ENCODE peak calls at places on chromosomes 7 and 10, in ten cellular contexts. N is RWPE2; F is natural killer cell treated with Interleukin-12 subunit alpha and Interleukin-12 subunit beta and Interleukin-15 and Interleukin-18, amount 100 ng/mL, for 72 hours; C is activated CD8-positive, alpha-beta memory T cell treated with anti-CD3 and anti-CD28 coated beads, Interleukin-2, amount 10 ng/mL, durations not matched to agents 7 days and 5 days; Q is activated T-cell treated with anti-CD3 and anti-CD28 coated beads, Interleukin-2, amount 50 U/mL, for 4 hours; O is GM23338; A is stimulated activated naive CD8-positive, alpha-beta T cell treated with anti-CD3 and anti-CD28 coated beads, Interleukin-15, amount 100 ng/mL, for 72 hours; S is left colon; H is right cardiac atrium; R is thoracic aorta. I is an unnamed sample.

GRCh38 chr7:47786557-47787248 is 161.6 kb downstream of the PKD1L1 start:
- ATAC-seq in N (peak; percentile 92), F (peak; percentile 24), C (no peak), Q (no peak), O (peak; percentile 84), A (no peak), S (no peak), H (peak; percentile 82), R (peak; percentile 87), I (peak; percentile 90)

GRCh38 chr7:2689951-2690705 is 2.1 kb downstream of the AMZ1 start:
- ATAC-seq in N (no peak), F (peak; percentile 59), C (no peak), Q (no peak), O (no peak), A (no peak), S (peak; percentile 48), H (no peak), R (no peak), I (no peak)

GRCh38 chr7:117076426-117076943 is 123.2 kb downstream of the ST7 start:
- ATAC-seq in N (no peak), F (no peak), C (no peak), Q (no peak), O (no peak), A (no peak), S (no peak), H (peak; percentile 72), R (no peak), I (no peak)

GRCh38 chr7:102417105-102417504 is 16.3 kb upstream of the ORAI2 start:
- ATAC-seq in N (no peak), F (no peak), C (no peak), Q (peak; percentile 39), O (no peak), A (peak; percentile 55), S (no peak), H (no peak), R (no peak), I (no peak)

GRCh38 chr7:83684928-83685327 is 36.0 kb upstream of the SEMA3E start:
- ATAC-seq in N (peak; percentile 64), F (no peak), C (no peak), Q (no peak), O (peak; percentile 99), A (no peak), S (no peak), H (no peak), R (no peak), I (no peak)

GRCh38 chr7:50142421-50143113 is 49.5 kb upstream of the ZPBP start:
- ATAC-seq in N (no peak), F (no peak), C (peak; percentile 67), Q (peak; percentile 68), O (peak; percentile 46), A (peak; percentile 74), S (no peak), H (no peak), R (no peak), I (no peak)

GRCh38 chr7:104933433-104934074 is 80.5 kb upstream of the KMT2E start:
- ATAC-seq in N (no peak), F (no peak), C (no peak), Q (no peak), O (peak; percentile 52), A (no peak), S (peak; percentile 78), H (peak; percentile 34), R (no peak), I (peak; percentile 13)

GRCh38 chr10:22672594-22673392 is 41.6 kb downstream of the PIP4K2A start:
- ATAC-seq in N (no peak), F (no peak), C (no peak), Q (no peak), O (no peak), A (no peak), S (no peak), H (no peak), R (no peak), I (no peak)

GRCh38 chr7:148719753-148720152 is 21.1 kb downstream of the CUL1 start:
- ATAC-seq in N (no peak), F (peak; percentile 55), C (no peak), Q (no peak), O (no peak), A (no peak), S (no peak), H (no peak), R (no peak), I (no peak)

GRCh38 chr10:71746344-71747037 is 26.8 kb downstream of the VSIR start:
- ATAC-seq in N (no peak), F (no peak), C (no peak), Q (no peak), O (peak; percentile 57), A (no peak), S (peak; percentile 58), H (peak; percentile 62), R (no peak), I (peak; percentile 9)

GRCh38 chr7:118621810-118622209 is 397.3 kb downstream of the ANKRD7 start:
- ATAC-seq in N (no peak), F (no peak), C (no peak), Q (no peak), O (no peak), A (no peak), S (no peak), H (no peak), R (no peak), I (no peak)

GRCh38 chr10:33116293-33116697 is 158.3 kb upstream of the ITGB1 start:
- ATAC-seq in N (peak; percentile 17), F (no peak), C (no peak), Q (peak; percentile 35), O (peak; percentile 91), A (no peak), S (no peak), H (peak; percentile 55), R (no peak), I (no peak)

GRCh38 chr7:45138433-45139267 is 18.9 kb upstream of the RAMP3 start:
- ATAC-seq in N (no peak), F (no peak), C (no peak), Q (no peak), O (no peak), A (no peak), S (peak; percentile 33), H (no peak), R (no peak), I (no peak)

GRCh38 chr10:4270116-4270515 is 485.1 kb upstream of the KLF6 start:
- ATAC-seq in N (peak; percentile 78), F (no peak), C (no peak), Q (no peak), O (no peak), A (no peak), S (no peak), H (peak; percentile 48), R (no peak), I (peak; percentile 52)

GRCh38 chr10:123428302-123428701 is 237.9 kb upstream of the GPR26 start:
- ATAC-seq in N (no peak), F (no peak), C (no peak), Q (no peak), O (no peak), A (no peak), S (no peak), H (no peak), R (no peak), I (no peak)

GRCh38 chr10:33715303-33715702 is 380.8 kb upstream of the NRP1 start:
- ATAC-seq in N (no peak), F (no peak), C (no peak), Q (peak; percentile 34), O (no peak), A (no peak), S (no peak), H (peak; percentile 80), R (no peak), I (no peak)

GRCh38 chr7:130925136-130925794 is 191.3 kb upstream of the KLF14 start:
- ATAC-seq in N (no peak), F (no peak), C (no peak), Q (peak; percentile 39), O (no peak), A (no peak), S (no peak), H (no peak), R (no peak), I (peak; percentile 49)

GRCh38 chr10:46019541-46020343 is 10.7 kb downstream of the NCOA4 start:
- ATAC-seq in N (no peak), F (no peak), C (no peak), Q (no peak), O (peak; percentile 5), A (peak; percentile 46), S (no peak), H (peak; percentile 55), R (no peak), I (peak; percentile 7)

GRCh38 chr10:95276367-95277200 is 14.2 kb downstream of the PDLIM1 start:
- ATAC-seq in N (peak; percentile 5), F (no peak), C (no peak), Q (no peak), O (no peak), A (no peak), S (peak; percentile 87), H (peak; percentile 33), R (no peak), I (peak; percentile 3)

GRCh38 chr10:43417950-43418768 is 9.2 kb upstream of the HNRNPF start:
- ATAC-seq in N (no peak), F (peak; percentile 77), C (peak; percentile 28), Q (no peak), O (no peak), A (peak; percentile 71), S (no peak), H (no peak), R (no peak), I (peak; percentile 21)

GRCh38 chr7:75660566-75661215 is 78.0 kb downstream of the HIP1 start:
- ATAC-seq in N (no peak), F (no peak), C (no peak), Q (no peak), O (no peak), A (no peak), S (no peak), H (no peak), R (no peak), I (no peak)

GRCh38 chr7:48703446-48703845 is 220.9 kb upstream of the CDC14C start:
- ATAC-seq in N (no peak), F (no peak), C (no peak), Q (no peak), O (no peak), A (no peak), S (no peak), H (no peak), R (no peak), I (no peak)

GRCh38 chr7:69773535-69774225 is 175.4 kb downstream of the AUTS2 start:
- ATAC-seq in N (no peak), F (peak; percentile 47), C (no peak), Q (no peak), O (peak; percentile 59), A (no peak), S (no peak), H (peak; percentile 28), R (no peak), I (peak; percentile 38)

GRCh38 chr7:147885906-147886305 is 704.7 kb upstream of the C7orf33 start:
- ATAC-seq in N (no peak), F (no peak), C (no peak), Q (no peak), O (no peak), A (no peak), S (no peak), H (no peak), R (no peak), I (no peak)

GRCh38 chr10:47402681-47403301 is 18.7 kb upstream of the ZNF488 start:
- ATAC-seq in N (peak; percentile 63), F (no peak), C (no peak), Q (no peak), O (peak; percentile 76), A (no peak), S (peak; percentile 37), H (peak; percentile 89), R (no peak), I (peak; percentile 12)

GRCh38 chr10:16519908-16520861 is 1.5 kb downstream of the C1QL3 start:
- ATAC-seq in N (peak; percentile 53), F (peak; percentile 69), C (peak; percentile 42), Q (peak; percentile 58), O (peak; percentile 31), A (peak; percentile 67), S (peak; percentile 55), H (peak; percentile 30), R (no peak), I (no peak)

GRCh38 chr7:76283254-76284159 is 19.0 kb upstream of the HSPB1 start:
- ATAC-seq in N (no peak), F (no peak), C (no peak), Q (no peak), O (no peak), A (no peak), S (peak; percentile 37), H (no peak), R (no peak), I (no peak)

GRCh38 chr7:13336227-13336626 is 648.8 kb downstream of the ARL4A start:
- ATAC-seq in N (no peak), F (no peak), C (no peak), Q (no peak), O (no peak), A (no peak), S (no peak), H (no peak), R (no peak), I (no peak)

I was measured in esophagus mucosa.